ENCODE peak calls at places on chromosomes 16 and 17, in five cellular contexts. One of them, this sample, is unnamed.

GRCh38 chr17:51765558-51766145 is 392.9 kb downstream of the CA10 start:
- DNase-seq in AG09319: no peak
- DNase-seq in HFF-Myc: no peak
- DNase-seq in fibroblast of mammary gland: no peak
- DNase-seq in EL: no peak
- DNase-seq in this sample: no peak

GRCh38 chr17:60149691-60150582 is at the start of gene CA4:
- DNase-seq in AG09319: no peak
- DNase-seq in HFF-Myc: no peak
- DNase-seq in fibroblast of mammary gland: no peak
- DNase-seq in EL: no peak
- DNase-seq in this sample: no peak

GRCh38 chr17:75845058-75845711 is 981 bp upstream of the UNC13D start:
- DNase-seq in AG09319: no peak
- DNase-seq in HFF-Myc: no peak
- DNase-seq in fibroblast of mammary gland: peak; percentile 61
- DNase-seq in EL: peak; percentile 61
- DNase-seq in this sample: no peak

GRCh38 chr17:43366809-43367587 is 31.8 kb upstream of the ARL4D start:
- DNase-seq in AG09319: no peak
- DNase-seq in HFF-Myc: no peak
- DNase-seq in fibroblast of mammary gland: no peak
- DNase-seq in EL: no peak
- DNase-seq in this sample: no peak

GRCh38 chr16:84308120-84308519 is 13.4 kb downstream of the WFDC1 start:
- DNase-seq in AG09319: no peak
- DNase-seq in HFF-Myc: no peak
- DNase-seq in fibroblast of mammary gland: peak; percentile 38
- DNase-seq in EL: peak; percentile 45
- DNase-seq in this sample: no peak

GRCh38 chr16:31874354-31875111 is 926 bp downstream of the ZNF267 start:
- DNase-seq in AG09319: no peak
- DNase-seq in HFF-Myc: no peak
- DNase-seq in fibroblast of mammary gland: peak; percentile 69
- DNase-seq in EL: peak; percentile 61
- DNase-seq in this sample: no peak

GRCh38 chr17:16122697-16123434 is 92.5 kb downstream of the NCOR1 start:
- DNase-seq in AG09319: no peak
- DNase-seq in HFF-Myc: no peak
- DNase-seq in fibroblast of mammary gland: no peak
- DNase-seq in EL: peak; percentile 19
- DNase-seq in this sample: no peak

GRCh38 chr16:85716016-85716679 is 27.4 kb upstream of the GINS2 start:
- DNase-seq in AG09319: no peak
- DNase-seq in HFF-Myc: no peak
- DNase-seq in fibroblast of mammary gland: no peak
- DNase-seq in EL: no peak
- DNase-seq in this sample: no peak

GRCh38 chr16:65117701-65118448 is 4.0 kb downstream of the CDH11 start:
- DNase-seq in AG09319: peak; percentile 64
- DNase-seq in HFF-Myc: peak; percentile 83
- DNase-seq in fibroblast of mammary gland: peak; percentile 87
- DNase-seq in EL: peak; percentile 89
- DNase-seq in this sample: peak; percentile 75

GRCh38 chr17:32591428-32591827 is 104.6 kb downstream of the CDK5R1 start:
- DNase-seq in AG09319: no peak
- DNase-seq in HFF-Myc: no peak
- DNase-seq in fibroblast of mammary gland: no peak
- DNase-seq in EL: no peak
- DNase-seq in this sample: no peak

GRCh38 chr16:55035037-55035436 is 104.4 kb downstream of the IRX5 start:
- DNase-seq in AG09319: no peak
- DNase-seq in HFF-Myc: no peak
- DNase-seq in fibroblast of mammary gland: peak; percentile 5
- DNase-seq in EL: peak; percentile 13
- DNase-seq in this sample: no peak

GRCh38 chr16:55672471-55672870 is 16.7 kb downstream of the SLC6A2 start:
- DNase-seq in AG09319: peak; percentile 85
- DNase-seq in HFF-Myc: peak; percentile 44
- DNase-seq in fibroblast of mammary gland: peak; percentile 93
- DNase-seq in EL: peak; percentile 53
- DNase-seq in this sample: no peak